ENCODE peak calls at places on chromosomes 7 and 10, in six cellular contexts. U is adrenal gland, O is kidney, E is small intestine, S is Panc1, R is ovary. B is an unnamed sample.

GRCh38 chr7:47893238-47893637 is 55.0 kb downstream of the PKD1L1 start:
- DNase-seq in U (no peak), E (no peak), O (no peak), R (no peak), S (no peak), B (no peak)

GRCh38 chr10:29105516-29106215 is 183.2 kb upstream of the LYZL1 start:
- DNase-seq in S (no peak), U (no peak), E (no peak), O (no peak), R (no peak), B (no peak)

GRCh38 chr10:129841590-129841989 is 122.5 kb downstream of the EBF3 start:
- DNase-seq in R (no peak), E (no peak), U (no peak), O (no peak), S (no peak), B (no peak)

GRCh38 chr7:121334875-121335648 is 6.3 kb downstream of the WNT16 start:
- DNase-seq in R (no peak), S (no peak), E (no peak), O (no peak), U (no peak), B (no peak)

GRCh38 chr7:157250605-157251228 is 86.1 kb upstream of the DNAJB6 start:
- DNase-seq in E (peak), R (no peak), S (peak), O (no peak), U (peak), B (no peak)

GRCh38 chr7:23332193-23332592 is 33.1 kb downstream of the MALSU1 start:
- DNase-seq in O (no peak), U (no peak), S (no peak), E (no peak), R (no peak), B (no peak)

GRCh38 chr10:4867520-4868356 is 41.7 kb downstream of the AKR1E2 start:
- DNase-seq in E (no peak), U (peak), S (no peak), O (no peak), R (no peak), B (no peak)

GRCh38 chr10:5581670-5582566 is 57.2 kb downstream of the CALML3 start:
- DNase-seq in O (peak), S (no peak), U (no peak), E (no peak), R (no peak), B (no peak)

GRCh38 chr7:108203433-108204002 is 73.4 kb upstream of the LAMB4 start:
- DNase-seq in U (no peak), S (no peak), O (no peak), E (no peak), R (no peak), B (no peak)

GRCh38 chr10:14450041-14450491 is 119.3 kb upstream of the FRMD4A start:
- DNase-seq in E (no peak), O (no peak), U (peak), S (no peak), R (no peak), B (peak)

GRCh38 chr7:128831178-128831993 is 1.2 kb downstream of the FLNC start:
- DNase-seq in U (no peak), E (no peak), S (no peak), R (peak), O (peak), B (peak)

GRCh38 chr10:18313146-18313542 is 172.9 kb downstream of the CACNB2 start:
- DNase-seq in U (no peak), R (no peak), E (no peak), S (no peak), O (no peak), B (no peak)

GRCh38 chr7:87398441-87398840 is 53.0 kb downstream of the CROT start:
- DNase-seq in E (no peak), U (no peak), S (no peak), R (no peak), O (no peak), B (no peak)

GRCh38 chr7:46651070-46651469 is 730.0 kb upstream of the IGFBP3 start:
- DNase-seq in R (no peak), E (peak), O (no peak), U (no peak), S (no peak), B (no peak)

GRCh38 chr10:27258838-27259532 is 18.4 kb upstream of the ACBD5 start:
- DNase-seq in E (peak), S (no peak), O (peak), R (no peak), U (no peak), B (no peak)

GRCh38 chr10:47020491-47020890 is 109.3 kb downstream of the PTPN20 start:
- DNase-seq in R (no peak), E (no peak), O (no peak), U (peak), S (no peak), B (no peak)

GRCh38 chr7:42460948-42461347 is 223.9 kb upstream of the GLI3 start:
- DNase-seq in O (no peak), R (no peak), U (no peak), E (no peak), S (no peak), B (no peak)

GRCh38 chr10:97072851-97073665 is 112.7 kb downstream of the SLIT1 start:
- DNase-seq in E (peak), U (peak), S (peak), R (peak), O (peak), B (peak)

GRCh38 chr7:90288154-90288553 is 33.0 kb downstream of the FAM237B start:
- DNase-seq in U (no peak), R (no peak), E (no peak), O (no peak), S (no peak), B (no peak)

GRCh38 chr10:117167346-117168134 is 29.5 kb upstream of the VAX1 start:
- DNase-seq in E (no peak), S (no peak), U (no peak), O (peak), R (no peak), B (no peak)

GRCh38 chr7:27129729-27130539 is 623 bp downstream of the HOXA4 start:
- DNase-seq in O (peak), S (no peak), R (peak), E (peak), U (no peak), B (no peak)

GRCh38 chr10:52597189-52597863 is 175.3 kb downstream of the MBL2 start:
- DNase-seq in O (no peak), S (no peak), R (no peak), U (no peak), E (peak), B (no peak)
- H3K4me3 ChIP-seq in O (no peak), S (peak), R (no peak), U (no peak), E (no peak), B (peak)

GRCh38 chr7:75546272-75547015 is 54.3 kb downstream of the SPDYE5 start:
- DNase-seq in O (peak), E (peak), R (no peak), S (no peak), U (no peak), B (no peak)
- H3K27ac ChIP-seq in O (no peak), E (no peak), R (no peak), S (no peak), U (no peak), B (no peak)

GRCh38 chr10:74314166-74314565 is 163.1 kb downstream of the ADK start:
- DNase-seq in S (no peak), E (peak), O (no peak), U (no peak), R (no peak), B (no peak)
- H3K4me3 ChIP-seq in S (no peak), E (no peak), O (peak), U (no peak), R (no peak), B (peak)

GRCh38 chr10:78436223-78436575 is 402.5 kb downstream of the RPS24 start:
- DNase-seq in S (no peak), U (no peak), R (peak), O (no peak), E (no peak), B (no peak)

GRCh38 chr10:78437407-78437768 is 403.7 kb downstream of the RPS24 start:
- DNase-seq in E (no peak), S (no peak), U (no peak), R (no peak), O (no peak), B (no peak)

GRCh38 chr10:78438094-78438906 is 404.6 kb downstream of the RPS24 start:
- DNase-seq in E (no peak), U (no peak), S (no peak), R (peak), O (no peak), B (no peak)

GRCh38 chr10:78435484-78436222 is 402.0 kb downstream of the RPS24 start:
- DNase-seq in U (no peak), O (no peak), S (no peak), E (no peak), R (no peak), B (no peak)

DNA sequence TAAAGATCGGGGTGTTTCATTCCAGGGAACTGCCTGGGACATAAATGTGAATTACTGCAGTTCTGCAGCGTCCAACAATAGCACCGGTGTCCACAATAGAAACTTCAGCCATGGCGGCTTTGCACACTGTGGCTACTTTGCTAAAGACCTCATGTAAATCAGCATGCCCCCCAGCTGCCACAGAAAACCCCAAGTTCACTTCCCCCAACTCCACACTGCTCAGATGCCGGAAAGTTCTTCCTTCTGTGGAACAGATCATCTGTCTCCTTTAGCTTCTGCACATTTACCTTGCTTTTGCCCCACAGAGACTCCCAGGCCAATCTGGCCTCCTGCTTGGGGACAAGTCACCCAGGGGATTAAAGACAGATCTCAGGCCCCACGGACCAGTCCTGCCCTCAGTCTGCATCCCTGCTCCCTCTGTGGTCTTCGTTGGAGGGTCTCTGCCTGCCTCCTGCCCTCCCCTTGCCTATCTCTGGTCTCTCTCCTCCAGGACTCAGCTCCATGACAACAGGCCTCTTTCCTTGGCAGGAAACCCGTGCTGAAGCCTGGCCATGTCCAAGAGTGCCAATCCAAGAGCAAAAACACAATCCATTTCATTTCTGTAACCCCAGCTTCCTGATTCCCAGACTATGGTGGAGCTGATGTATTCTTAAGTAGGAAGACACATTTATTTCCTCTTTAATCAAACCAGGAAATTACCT is 403.2 kb downstream of the RPS24 start:
- DNase-seq in U (no peak), R (peak), S (no peak), E (no peak), O (no peak), B (peak)
- H3K27ac ChIP-seq in U (no peak), R (no peak), S (peak), E (no peak), O (no peak), B (no peak)

DNA sequence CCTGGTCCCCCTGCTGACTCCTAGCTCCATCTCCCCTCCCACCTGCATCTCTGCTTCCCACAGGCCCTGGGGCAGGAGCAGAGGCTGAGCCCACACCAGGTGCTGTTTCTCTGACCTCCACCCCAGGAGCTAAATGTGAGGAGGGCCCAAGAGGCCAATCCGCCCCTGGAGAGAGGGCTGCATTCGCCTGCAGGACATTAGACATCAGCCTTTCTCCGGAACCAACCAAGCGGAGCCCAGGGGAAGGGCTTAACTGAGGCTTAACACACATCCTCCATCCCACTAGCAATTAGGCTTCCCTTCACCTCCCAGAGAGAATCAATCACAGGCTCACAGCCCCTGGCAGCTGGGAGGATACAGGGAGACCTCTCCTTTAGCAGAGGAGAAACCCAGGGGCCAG is 50.5 kb downstream of the SH3PXD2A start:
- DNase-seq in S (no peak), U (no peak), R (no peak), E (no peak), O (no peak), B (no peak)
- H3K4me3 ChIP-seq in S (no peak), U (no peak), R (no peak), E (no peak), O (no peak), B (no peak)

GRCh38 chr10:102631525-102632393 is 12.5 kb upstream of the TRIM8 start:
- DNase-seq in O (peak), U (no peak), S (no peak), R (no peak), E (no peak), B (peak)
- H3K27ac ChIP-seq in O (no peak), U (no peak), S (no peak), R (no peak), E (no peak), B (peak)

DNA sequence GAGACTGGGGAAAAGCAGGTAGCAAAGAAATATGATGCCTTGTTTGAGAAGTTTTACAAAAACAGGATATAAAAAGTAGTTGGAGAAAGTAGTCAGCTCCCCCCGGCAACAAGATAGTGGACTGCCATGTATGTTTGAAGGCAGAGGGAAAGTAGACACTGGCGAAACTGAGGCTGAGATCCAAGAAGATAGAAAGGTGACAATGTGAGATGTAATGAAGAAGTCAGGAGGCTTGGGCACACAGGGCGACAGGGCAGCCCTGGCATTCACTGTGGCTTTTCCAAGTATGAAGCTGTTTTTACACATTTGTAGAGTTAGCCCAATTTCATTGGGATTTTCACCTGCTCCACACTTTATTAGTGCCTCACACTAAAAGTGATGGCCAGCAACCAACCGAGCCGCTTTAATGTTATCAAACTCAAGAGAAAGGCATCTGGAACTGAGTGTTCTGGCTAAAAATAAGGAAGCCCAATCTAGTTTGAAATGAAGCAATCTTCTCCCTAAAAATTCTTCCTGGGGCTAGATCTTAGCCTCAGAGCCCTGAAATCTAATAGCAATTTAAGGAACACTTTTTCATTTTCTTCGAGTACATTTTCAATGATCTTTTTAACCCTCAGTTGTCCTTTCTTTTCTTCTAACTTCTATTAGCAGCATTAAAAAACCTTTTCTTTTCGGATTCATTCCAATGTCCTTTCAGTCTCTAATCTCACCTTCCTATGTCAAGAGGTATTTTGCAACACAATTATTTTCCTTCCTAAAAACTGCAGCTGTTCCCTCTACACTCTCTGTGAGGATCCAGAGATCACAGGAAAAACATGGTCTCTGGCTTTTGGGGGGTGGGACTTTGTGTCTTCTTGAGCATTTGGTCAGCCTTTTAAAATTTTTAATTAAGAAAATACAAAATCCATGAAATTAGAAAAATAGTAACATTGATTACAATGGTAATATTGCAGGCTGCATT is 108.0 kb downstream of the RNLS start:
- DNase-seq in U (no peak), S (no peak), O (no peak), E (no peak), R (no peak), B (peak)
- H3K4me3 ChIP-seq in U (no peak), S (no peak), O (no peak), E (no peak), R (no peak), B (no peak)

DNA sequence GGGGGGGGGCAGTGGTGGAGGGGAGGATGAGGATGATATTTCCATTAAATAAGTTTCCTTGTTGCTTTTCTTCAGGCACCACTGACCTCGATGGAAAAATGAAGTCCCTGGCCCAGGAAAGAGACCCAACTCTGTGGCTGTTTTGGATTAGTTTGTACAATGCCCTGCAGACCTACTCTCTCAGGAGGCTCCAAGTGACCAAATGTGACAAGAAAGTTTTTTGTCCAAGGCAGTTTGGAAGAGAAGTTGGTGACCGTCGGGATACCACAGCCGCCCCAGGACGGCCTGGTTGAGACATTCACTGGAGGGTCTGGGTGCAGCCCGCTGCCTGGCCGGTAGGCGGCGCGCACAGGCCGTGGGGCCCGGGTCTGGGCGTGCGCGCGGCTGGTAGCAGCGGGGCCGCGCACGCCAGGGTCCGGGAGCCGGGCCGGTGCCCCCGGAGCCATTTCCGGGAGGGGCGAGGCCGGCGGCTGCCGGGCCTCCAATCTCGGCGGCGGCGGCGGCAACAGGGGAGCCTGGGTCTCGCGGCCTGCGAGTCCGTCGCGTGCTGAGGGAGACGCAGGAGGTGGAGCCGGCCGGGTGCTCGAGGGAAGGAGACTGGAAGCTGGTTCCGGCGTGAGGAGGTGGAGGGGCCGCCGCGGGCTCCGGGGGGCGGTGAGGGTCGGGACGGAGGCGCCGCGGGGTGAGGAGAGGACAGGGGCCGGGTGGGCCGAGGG is at the start of gene SGPL1:
- DNase-seq in O (peak), R (peak), E (peak), U (peak), S (peak), B (peak)
- H3K27ac ChIP-seq in O (peak), R (peak), E (peak), U (peak), S (peak), B (peak)

DNA sequence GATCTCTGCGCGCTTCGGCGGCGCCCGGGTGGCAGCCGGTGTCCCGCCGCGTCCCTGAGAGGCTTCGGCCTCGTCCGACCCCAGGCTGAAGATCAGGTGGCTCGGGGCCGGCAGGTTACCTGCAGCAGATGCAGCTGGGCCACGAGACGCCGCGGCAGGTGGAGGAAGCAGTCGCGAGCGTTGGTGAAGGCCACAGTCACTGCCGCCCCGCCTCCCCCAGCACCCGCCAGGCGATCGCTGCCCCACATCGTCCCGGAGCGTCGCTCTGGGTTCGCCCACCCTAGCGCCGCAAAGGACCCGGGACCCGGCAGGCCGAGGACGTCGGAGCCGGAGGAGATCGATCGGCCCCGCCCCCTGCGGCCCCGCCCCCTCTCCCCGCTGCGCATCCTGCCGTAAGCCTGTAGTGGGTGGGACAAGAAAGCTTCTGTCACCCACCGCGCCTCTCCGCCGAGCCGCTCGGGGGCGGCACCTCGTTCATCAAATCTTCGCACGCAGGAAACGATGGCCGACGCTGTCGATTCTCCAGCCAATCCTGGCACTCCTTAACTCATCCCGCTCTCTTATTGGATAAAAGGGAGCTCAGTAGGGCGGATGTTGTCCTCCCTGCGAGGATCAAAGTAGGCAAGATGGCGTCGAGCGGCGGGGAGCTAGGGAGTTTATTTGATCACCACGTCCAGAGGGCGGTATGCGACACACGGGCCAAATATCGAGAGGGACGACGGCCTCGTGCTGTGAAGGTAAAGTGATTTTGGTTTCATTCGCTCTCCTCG is at the start of the genes PEX1 and RBM48:
- DNase-seq in E (peak), S (peak), O (peak), U (peak), R (peak), B (peak)
- H3K4me3 ChIP-seq in E (peak), S (peak), O (peak), U (peak), R (peak), B (peak)